ENCODE peak calls at places on chromosomes 12 and 14, in four cellular contexts. X is heart left ventricle; M is CD8-positive, alpha-beta T cell; E is GM23248. F is an unnamed sample. For H3K36me3, the result is how much of the 10 kb centered on the place peaks cover.

GRCh38 chr12:93127582-93128331 is 198.7 kb upstream of the EEA1 start:
- DNase-seq in X (peak), M (no peak), E (peak), F (peak)

GRCh38 chr12:118981285-118982201 is at the start of gene SRRM4:
- DNase-seq in X (no peak), M (no peak), E (peak), F (no peak)

GRCh38 chr14:100583245-100583644 is 4.0 kb downstream of the BEGAIN start:
- DNase-seq in X (no peak), M (no peak), E (no peak), F (no peak)

GRCh38 chr12:104697186-104697585 is 240.4 kb downstream of the CHST11 start:
- DNase-seq in X (no peak), M (no peak), E (peak), F (no peak)

GRCh38 chr12:42325326-42325775 is 543 bp downstream of the ZCRB1 start:
- DNase-seq in X (no peak), M (no peak), E (no peak), F (no peak)

GRCh38 chr12:4900327-4900726 is 9.4 kb upstream of the KCNA1 start:
- DNase-seq in X (no peak), M (no peak), E (peak), F (no peak)

GRCh38 chr14:69495341-69495921 is 10.9 kb downstream of the PLEKHD1 start:
- DNase-seq in X (no peak), M (no peak), E (no peak), F (no peak)

GRCh38 chr14:101350021-101350420 is 211.3 kb upstream of the DIO3 start:
- DNase-seq in X (no peak), M (no peak), E (no peak), F (no peak)

GRCh38 chr14:76514599-76514998 is 138.7 kb downstream of the ESRRB start:
- DNase-seq in X (no peak), M (no peak), E (peak), F (no peak)

GRCh38 chr12:52820521-52820920 is 6.6 kb upstream of the KRT4 start:
- DNase-seq in X (no peak), M (no peak), E (no peak), F (no peak)

GRCh38 chr14:59028476-59029202 is 159.8 kb upstream of the DAAM1 start:
- DNase-seq in X (peak), M (no peak), E (peak), F (no peak)

GRCh38 chr14:23160924-23161522 is 22.4 kb downstream of the SLC7A8 start:
- DNase-seq in X (peak), M (no peak), E (peak), F (no peak)

GRCh38 chr12:74483057-74483456 is 54.6 kb upstream of the ATXN7L3B start:
- DNase-seq in X (no peak), M (no peak), E (no peak), F (no peak)

GRCh38 chr12:3273409-3273853 is 196.3 kb downstream of the TSPAN9 start:
- DNase-seq in X (no peak), M (no peak), E (peak), F (no peak)

GRCh38 chr14:72700338-72701231 is 193.3 kb downstream of the DPF3 start:
- DNase-seq in X (no peak), M (no peak), E (peak), F (no peak)

GRCh38 chr14:76768201-76768656 is 7.0 kb downstream of the VASH1 start:
- DNase-seq in X (peak), M (peak), E (no peak), F (peak)

GRCh38 chr12:92553389-92553788 is 149.4 kb upstream of the PLEKHG7 start:
- DNase-seq in X (peak), M (no peak), E (no peak), F (no peak)

GRCh38 chr14:36690301-36691020 is 28.8 kb downstream of the PAX9 start:
- DNase-seq in X (no peak), M (no peak), E (peak), F (no peak)

GRCh38 chr14:72902802-72903530 is 9.1 kb upstream of the DPF3 start:
- DNase-seq in X (no peak), M (no peak), E (peak), F (no peak)

GRCh38 chr12:22925593-22925992 is 300.6 kb downstream of the ETNK1 start:
- DNase-seq in X (no peak), M (no peak), E (no peak), F (no peak)

GRCh38 chr12:30970559-30971202 is 44.1 kb downstream of the TSPAN11 start:
- DNase-seq in X (no peak), M (no peak), E (no peak), F (no peak)

GRCh38 chr12:74412607-74413230 is 124.9 kb upstream of the ATXN7L3B start:
- DNase-seq in X (no peak), M (no peak), E (peak), F (no peak)

GRCh38 chr14:101711041-101711861 is 50.3 kb upstream of the PPP2R5C start:
- DNase-seq in X (no peak), M (no peak), E (no peak), F (no peak)

GRCh38 chr14:94998702-94999101 is 158.6 kb downstream of the DICER1 start:
- DNase-seq in X (no peak), M (no peak), E (peak), F (no peak)

GRCh38 chr14:94543450-94544123 is 17.7 kb upstream of the SERPINA4 start:
- DNase-seq in X (no peak), M (no peak), E (no peak), F (peak)

GRCh38 chr12:70185301-70185700 is 57.9 kb upstream of the CNOT2 start:
- DNase-seq in X (no peak), M (no peak), E (peak), F (no peak)

GRCh38 chr12:46472893-46473633 is 100.5 kb upstream of the SLC38A2 start:
- DNase-seq in X (peak), M (no peak), E (no peak), F (no peak)

GRCh38 chr12:47343684-47344567 is 264.2 kb upstream of the AMIGO2 start:
- DNase-seq in X (no peak), M (no peak), E (peak), F (no peak)

GRCh38 chr14:92093320-92093719 is 13.1 kb downstream of the ATXN3 start:
- DNase-seq in X (no peak), M (no peak), E (peak), F (no peak)

GRCh38 chr12:3743803-3744202 is 9.1 kb downstream of the CRACR2A start:
- DNase-seq in X (no peak), M (no peak), E (peak), F (no peak)

GRCh38 chr12:96501139-96501741 is 11.9 kb downstream of the CFAP54 start:
- DNase-seq in X (peak), M (peak), E (peak), F (peak)

DNA sequence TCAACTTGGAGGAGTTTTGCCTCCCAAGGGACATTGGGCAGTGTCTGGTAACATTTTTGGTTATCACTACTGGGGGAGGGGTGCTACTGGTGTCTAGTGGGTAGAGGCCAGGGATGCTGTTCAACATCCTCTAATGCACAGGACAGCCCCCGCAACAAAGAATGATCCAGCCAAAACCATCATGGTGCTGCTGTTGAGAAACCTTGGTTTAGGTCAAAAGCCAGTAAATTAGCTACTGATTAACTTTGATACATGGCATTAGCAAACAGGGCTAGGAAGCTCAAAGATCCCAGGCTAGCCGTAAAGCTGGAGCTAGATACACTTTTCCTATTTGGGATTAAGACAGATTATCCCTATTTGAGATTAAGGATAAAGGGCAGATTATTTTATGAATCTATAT is 8.8 kb downstream of the ALKBH2 start:
- DNase-seq in X (no peak), M (no peak), E (no peak), F (no peak)
- H3K36me3 ChIP-seq in X (half or more), M (under half), E (under half), F (half or more)

GRCh38 chr12:124344526-124344925 is 49.6 kb downstream of the RFLNA start:
- DNase-seq in X (no peak), M (no peak), E (no peak), F (no peak)
- H3K36me3 ChIP-seq in X (half or more), M (under half), E (half or more), F (half or more)

GRCh38 chr12:64733857-64734256 is 25.3 kb downstream of the GNS start:
- DNase-seq in X (peak), M (no peak), E (peak), F (peak)
- H3K36me3 ChIP-seq in X (half or more), M (under half), E (under half), F (half or more)

GRCh38 chr12:100115291-100115690 is 27.4 kb downstream of the BLTP3B start:
- DNase-seq in X (no peak), M (no peak), E (no peak), F (no peak)

GRCh38 chr12:100120355-100120754 is 22.3 kb downstream of the BLTP3B start:
- DNase-seq in X (no peak), M (no peak), E (no peak), F (no peak)

GRCh38 chr12:100110276-100110675 is 32.4 kb downstream of the BLTP3B start:
- DNase-seq in X (no peak), M (no peak), E (no peak), F (no peak)

GRCh38 chr12:100114574-100114973 is 28.1 kb downstream of the BLTP3B start:
- DNase-seq in X (no peak), M (no peak), E (no peak), F (no peak)
- H3K36me3 ChIP-seq in X (under half), M (under half), E (under half), F (under half)

DNA sequence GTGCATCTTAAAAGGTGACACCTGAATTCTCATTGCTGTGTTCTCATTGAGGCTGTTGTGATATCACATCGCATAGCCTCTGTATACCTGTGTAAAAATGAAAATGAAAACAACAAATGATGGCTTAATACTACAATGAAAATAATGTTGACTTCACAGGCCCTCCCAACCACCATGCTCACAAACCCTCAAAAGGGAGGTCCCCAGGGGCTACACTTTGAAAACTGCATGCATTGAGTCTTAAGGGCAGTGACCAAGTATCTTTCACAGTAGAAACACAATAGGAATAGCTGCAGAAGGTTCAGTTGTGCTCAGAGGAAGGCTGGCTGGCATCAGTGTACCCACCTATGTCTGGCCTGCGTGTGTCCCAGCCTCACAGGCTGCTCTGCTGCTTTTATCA is 27.6 kb upstream of the KCNK13 start:
- DNase-seq in X (no peak), M (no peak), E (no peak), F (no peak)
- H3K36me3 ChIP-seq in X (under half), M (under half), E (under half), F (under half)

GRCh38 chr12:19263666-19264065 is 134.1 kb downstream of the PLEKHA5 start:
- DNase-seq in X (no peak), M (no peak), E (no peak), F (no peak)
- H3K36me3 ChIP-seq in X (half or more), M (under half), E (under half), F (under half)

GRCh38 chr14:103697601-103698379 is 17.5 kb downstream of the XRCC3 start:
- DNase-seq in X (no peak), M (no peak), E (no peak), F (no peak)
- H3K36me3 ChIP-seq in X (half or more), M (under half), E (under half), F (half or more)

GRCh38 chr14:74661726-74662450 is 49.9 kb upstream of the LTBP2 start:
- DNase-seq in X (no peak), M (no peak), E (no peak), F (peak)

GRCh38 chr14:74663884-74664283 is 49.0 kb downstream of the AREL1 start:
- DNase-seq in X (no peak), M (no peak), E (peak), F (no peak)

GRCh38 chr14:74660167-74660566 is 48.1 kb upstream of the LTBP2 start:
- DNase-seq in X (no peak), M (no peak), E (no peak), F (no peak)

GRCh38 chr14:74658535-74659130 is 46.6 kb upstream of the LTBP2 start:
- DNase-seq in X (no peak), M (no peak), E (peak), F (no peak)

GRCh38 chr14:74660863-74661262 is 48.8 kb upstream of the LTBP2 start:
- DNase-seq in X (no peak), M (no peak), E (no peak), F (no peak)
- H3K36me3 ChIP-seq in X (half or more), M (under half), E (under half), F (under half)

GRCh38 chr12:7150356-7150755 is 20.2 kb downstream of the CLSTN3 start:
- DNase-seq in X (no peak), M (no peak), E (no peak), F (no peak)
- H3K36me3 ChIP-seq in X (under half), M (under half), E (under half), F (under half)